ENCODE peak calls at places on chromosomes 3 and 15, in six cellular contexts. Z is DND-41, K is PC-9, L is MM.1S, A is hepatocyte, V is fibroblast of lung. T is an unnamed sample.

GRCh38 chr3:141000027-141000663 is 51.0 kb upstream of the SPSB4 start:
- DNase-seq in Z (peak), K (no peak), L (peak), A (peak), V (peak), T (peak)

GRCh38 chr3:69205385-69205784 is 83.0 kb upstream of the LMOD3 start:
- DNase-seq in Z (no peak), K (no peak), L (no peak), A (no peak), V (no peak), T (no peak)

GRCh38 chr3:177336841-177337430 is 139.7 kb upstream of the TBL1XR1 start:
- DNase-seq in Z (no peak), K (no peak), L (no peak), A (no peak), V (peak), T (no peak)

GRCh38 chr15:83322061-83322460 is 37.6 kb upstream of the BNC1 start:
- DNase-seq in Z (no peak), K (no peak), L (no peak), A (no peak), V (peak), T (peak)

GRCh38 chr15:83110361-83110760 is 2.9 kb downstream of the TM6SF1 start:
- DNase-seq in Z (no peak), K (no peak), L (no peak), A (no peak), V (no peak), T (no peak)

GRCh38 chr3:195133462-195133861 is 137.5 kb downstream of the XXYLT1 start:
- DNase-seq in Z (no peak), K (no peak), L (no peak), A (no peak), V (peak), T (no peak)

GRCh38 chr15:93942140-93942808 is 289.1 kb upstream of the MCTP2 start:
- DNase-seq in Z (no peak), K (no peak), L (peak), A (no peak), V (peak), T (no peak)

GRCh38 chr3:129506272-129506742 is 22.1 kb upstream of the RHO start:
- DNase-seq in Z (no peak), K (no peak), L (no peak), A (no peak), V (no peak), T (no peak)

GRCh38 chr3:71893702-71894479 is 108.9 kb upstream of the PROK2 start:
- DNase-seq in Z (no peak), K (no peak), L (no peak), A (no peak), V (no peak), T (no peak)

GRCh38 chr3:195209083-195209835 is 61.7 kb downstream of the XXYLT1 start:
- DNase-seq in Z (no peak), K (peak), L (no peak), A (peak), V (no peak), T (no peak)

GRCh38 chr3:49869525-49870126 is at the start of gene CAMKV:
- DNase-seq in Z (peak), K (no peak), L (no peak), A (peak), V (no peak), T (no peak)

GRCh38 chr15:67740376-67740775 is 84.9 kb upstream of the SKOR1 start:
- DNase-seq in Z (no peak), K (no peak), L (no peak), A (no peak), V (no peak), T (no peak)

GRCh38 chr15:97995881-97996603 is 35.5 kb downstream of the ARRDC4 start:
- DNase-seq in Z (peak), K (peak), L (peak), A (peak), V (peak), T (peak)

GRCh38 chr3:141489184-141489583 is 2.4 kb downstream of the RASA2 start:
- DNase-seq in Z (peak), K (no peak), L (peak), A (no peak), V (no peak), T (no peak)

GRCh38 chr3:9970020-9970652 is 16.5 kb downstream of the EMC3 start:
- DNase-seq in Z (no peak), K (peak), L (no peak), A (no peak), V (peak), T (peak)

GRCh38 chr3:47016934-47017435 is 37.5 kb downstream of the NBEAL2 start:
- DNase-seq in Z (peak), K (no peak), L (no peak), A (no peak), V (peak), T (peak)

GRCh38 chr3:16671690-16672089 is 66.5 kb upstream of the DAZL start:
- DNase-seq in Z (no peak), K (no peak), L (no peak), A (no peak), V (no peak), T (no peak)

GRCh38 chr3:109977903-109978302 is 640.6 kb upstream of the DPPA4 start:
- DNase-seq in Z (no peak), K (no peak), L (no peak), A (no peak), V (no peak), T (no peak)

GRCh38 chr3:52800079-52800478 is 5.5 kb downstream of the ITIH3 start:
- DNase-seq in Z (no peak), K (no peak), L (no peak), A (no peak), V (no peak), T (no peak)

GRCh38 chr3:52248816-52249547 is 3.4 kb downstream of the PPM1M start:
- DNase-seq in Z (no peak), K (no peak), L (no peak), A (peak), V (peak), T (no peak)

GRCh38 chr3:115851571-115851970 is 228.3 kb downstream of the GAP43 start:
- DNase-seq in Z (no peak), K (no peak), L (no peak), A (no peak), V (no peak), T (no peak)

GRCh38 chr3:3906171-3906570 is 106.9 kb downstream of the LRRN1 start:
- DNase-seq in Z (no peak), K (no peak), L (no peak), A (no peak), V (no peak), T (no peak)

GRCh38 chr3:11238057-11238456 is 34.1 kb upstream of the ATG7 start:
- DNase-seq in Z (no peak), K (peak), L (no peak), A (peak), V (peak), T (peak)

GRCh38 chr15:31384568-31384967 is 57.9 kb downstream of the KLF13 start:
- DNase-seq in Z (no peak), K (no peak), L (no peak), A (no peak), V (no peak), T (peak)

GRCh38 chr3:108862865-108863798 is 40.5 kb downstream of the TRAT1 start:
- DNase-seq in Z (no peak), K (peak), L (peak), A (no peak), V (peak), T (peak)

GRCh38 chr3:122774564-122774963 is 19.1 kb downstream of the HSPBAP1 start:
- DNase-seq in Z (no peak), K (no peak), L (peak), A (no peak), V (peak), T (peak)

GRCh38 chr3:114152519-114153151 is 26.2 kb downstream of the DRD3 start:
- DNase-seq in Z (peak), K (peak), L (peak), A (peak), V (peak), T (peak)

GRCh38 chr15:77615472-77615871 is 17.2 kb downstream of the LINGO1 start:
- DNase-seq in Z (no peak), K (no peak), L (no peak), A (no peak), V (no peak), T (no peak)

DNA sequence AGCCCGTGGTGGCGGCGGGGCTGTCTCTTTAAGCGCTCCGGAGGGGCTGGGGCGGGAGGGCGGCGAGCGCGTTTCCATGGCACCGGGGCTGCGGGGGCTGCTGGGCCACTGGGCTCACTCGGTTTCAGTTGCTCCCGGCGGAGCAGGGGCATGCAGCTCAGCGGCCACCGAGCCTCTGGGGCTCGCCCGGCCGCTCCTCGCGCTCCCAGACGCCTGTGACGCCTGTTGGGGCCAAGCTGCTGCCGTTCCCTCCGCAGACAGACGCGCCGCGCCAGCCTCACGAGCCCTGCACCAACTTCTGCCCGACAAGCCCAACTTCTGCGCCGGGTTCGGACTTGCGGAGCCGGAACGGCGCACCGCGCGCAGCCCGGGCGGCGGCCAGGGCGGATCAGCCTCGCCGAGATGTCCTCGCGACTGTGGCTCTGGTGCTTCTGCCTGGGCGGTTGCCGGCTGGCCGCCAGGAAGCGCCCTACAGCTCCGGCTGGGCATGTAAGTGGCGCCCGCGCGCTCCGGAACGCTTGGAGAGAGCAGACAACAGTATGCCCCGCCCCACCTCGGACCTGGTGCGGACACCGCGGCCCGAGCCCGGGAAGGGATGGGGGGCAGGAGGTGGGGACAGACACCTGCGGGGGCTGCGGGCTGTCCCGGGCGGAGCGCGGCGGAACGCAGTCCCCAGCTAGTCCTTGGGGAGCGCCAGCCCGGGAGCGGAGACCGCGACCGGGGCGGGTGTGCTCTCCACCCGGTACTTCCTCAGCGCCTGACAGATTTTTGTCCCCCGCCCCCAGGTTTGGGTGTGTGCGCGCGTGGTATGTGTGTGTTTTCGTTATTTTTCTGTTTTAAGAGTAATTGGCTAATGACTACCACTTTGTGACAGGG is 154.1 kb upstream of the GOLIM4 start:
- DNase-seq in Z (no peak), K (peak), L (peak), A (peak), V (peak), T (peak)
- H2AFZ ChIP-seq in Z (no peak), K (peak), L (peak), A (peak), V (peak), T (peak)

DNA sequence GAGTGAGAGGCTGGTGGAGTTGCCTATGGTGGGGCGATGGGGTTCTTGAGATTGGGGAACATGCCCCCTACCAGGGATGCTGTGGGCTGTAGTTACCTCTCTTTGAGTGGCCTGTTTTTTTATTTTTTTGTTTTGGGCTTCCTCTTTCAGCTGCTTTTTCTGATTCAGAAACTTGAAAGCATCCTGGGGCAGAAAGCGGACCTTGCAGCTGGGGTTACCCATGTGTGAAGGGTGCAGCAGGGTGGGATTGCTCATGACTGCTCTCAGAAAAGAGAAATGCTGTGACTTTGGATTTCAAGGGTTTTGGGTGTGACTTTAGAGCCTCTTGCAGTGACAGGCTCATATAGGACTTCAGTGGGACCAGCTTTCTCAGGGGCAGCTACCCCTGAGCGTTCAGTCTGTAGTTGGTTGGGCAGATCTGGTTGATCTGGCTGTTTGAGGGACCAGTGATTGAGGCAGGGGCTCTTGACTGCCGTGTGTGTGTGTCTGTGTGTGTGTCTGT is 1.8 kb downstream of the LIMD1 start:
- DNase-seq in Z (peak), K (no peak), L (peak), A (no peak), V (no peak), T (no peak)
- H3K4me2 ChIP-seq in Z (peak), K (peak), L (peak), A (peak), V (peak), T (peak)

GRCh38 chr3:128495435-128495970 is 2.5 kb upstream of the GATA2 start:
- DNase-seq in Z (no peak), K (no peak), L (no peak), A (no peak), V (no peak), T (no peak)

GRCh38 chr3:128496602-128497304 is 3.8 kb upstream of the GATA2 start:
- DNase-seq in Z (no peak), K (no peak), L (no peak), A (no peak), V (peak), T (peak)

GRCh38 chr3:128494152-128494650 is 1.2 kb upstream of the GATA2 start:
- DNase-seq in Z (no peak), K (no peak), L (no peak), A (no peak), V (no peak), T (no peak)

GRCh38 chr3:128497305-128498126 is 4.5 kb upstream of the GATA2 start:
- DNase-seq in Z (peak), K (no peak), L (peak), A (peak), V (peak), T (no peak)

GRCh38 chr3:128496019-128496601 is 3.1 kb upstream of the GATA2 start:
- DNase-seq in Z (no peak), K (no peak), L (no peak), A (no peak), V (no peak), T (no peak)
- TF ChIP-seq EZH2 in Z (no peak), K (no peak), L (no peak), A (no peak), V (no peak), T (no peak)

GRCh38 chr15:80841537-80841936 is 62.4 kb downstream of the CEMIP start:
- DNase-seq in Z (no peak), K (no peak), L (no peak), A (no peak), V (no peak), T (no peak)
- H2AFZ ChIP-seq in Z (no peak), K (no peak), L (no peak), A (no peak), V (no peak), T (no peak)

GRCh38 chr3:117278424-117279190 is 569.0 kb downstream of the TUSC7 start:
- DNase-seq in Z (no peak), K (no peak), L (no peak), A (peak), V (peak), T (no peak)

GRCh38 chr3:117277816-117278215 is 568.2 kb downstream of the TUSC7 start:
- DNase-seq in Z (no peak), K (no peak), L (no peak), A (no peak), V (no peak), T (no peak)

GRCh38 chr3:117268318-117268717 is 558.7 kb downstream of the TUSC7 start:
- DNase-seq in Z (no peak), K (no peak), L (no peak), A (no peak), V (no peak), T (no peak)

GRCh38 chr3:117272876-117273523 is 563.4 kb downstream of the TUSC7 start:
- DNase-seq in Z (no peak), K (no peak), L (no peak), A (no peak), V (no peak), T (no peak)
- H3K4me2 ChIP-seq in Z (no peak), K (no peak), L (no peak), A (no peak), V (no peak), T (no peak)

GRCh38 chr3:134136604-134137003 is 106.9 kb upstream of the SLCO2A1 start:
- DNase-seq in Z (no peak), K (no peak), L (no peak), A (no peak), V (no peak), T (no peak)

GRCh38 chr3:134134698-134135415 is 105.1 kb upstream of the SLCO2A1 start:
- DNase-seq in Z (no peak), K (no peak), L (no peak), A (no peak), V (no peak), T (no peak)

GRCh38 chr3:134134240-134134639 is 104.5 kb upstream of the SLCO2A1 start:
- DNase-seq in Z (no peak), K (no peak), L (no peak), A (peak), V (peak), T (no peak)

DNA sequence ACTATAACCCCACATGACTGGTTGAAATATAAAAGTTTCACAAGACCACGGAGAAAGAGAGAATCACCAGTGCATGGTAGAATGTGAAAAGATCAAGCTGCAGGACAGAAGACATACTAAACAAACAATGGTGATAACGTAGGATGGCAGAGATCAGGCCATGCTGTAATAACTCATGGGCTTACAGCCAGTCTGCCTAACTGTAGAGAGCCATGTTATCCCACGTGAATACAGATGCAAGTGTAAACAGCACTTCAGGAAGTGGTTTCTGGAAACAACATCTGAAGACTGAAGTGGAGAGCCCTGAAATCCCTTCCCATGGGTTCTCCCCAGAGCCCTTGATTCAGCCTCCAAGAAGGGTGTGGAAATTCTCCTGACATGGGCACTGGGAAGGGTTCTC is 103.2 kb upstream of the SLCO2A1 start:
- DNase-seq in Z (no peak), K (no peak), L (no peak), A (no peak), V (no peak), T (no peak)
- TF ChIP-seq EZH2 in Z (no peak), K (no peak), L (no peak), A (no peak), V (no peak), T (no peak)

T was measured in mammary epithelial cell.